ENCODE peak calls at places on chromosomes 4 and X, in nine cellular contexts. M, Q, B, U, G, T, E, C and W are unnamed samples.

GRCh38 chr4:151690164-151690856 is 70.5 kb downstream of the GATB start:
- DNase-seq in M (no peak), Q (no peak), B (no peak), U (no peak), G (no peak), T (no peak), E (no peak), C (peak), W (no peak)

GRCh38 chr4:122854444-122854843 is 27.8 kb downstream of the FGF2 start:
- DNase-seq in M (no peak), Q (no peak), B (no peak), U (no peak), G (peak), T (no peak), E (no peak), C (no peak), W (no peak)

GRCh38 chr4:2251795-2252529 is 9.9 kb downstream of the MXD4 start:
- DNase-seq in M (no peak), Q (no peak), B (peak), U (no peak), G (no peak), T (no peak), E (no peak), C (no peak), W (no peak)

GRCh38 chrX:24619647-24620046 is 27.5 kb downstream of the PCYT1B start:
- DNase-seq in M (peak), Q (no peak), B (no peak), U (no peak), G (peak), T (no peak), E (no peak), C (peak), W (peak)

GRCh38 chr4:39062094-39062493 is at the start of gene KLHL5:
- DNase-seq in M (no peak), Q (no peak), B (no peak), U (no peak), G (no peak), T (no peak), E (no peak), C (peak), W (no peak)

GRCh38 chr4:6591305-6591704 is 16.3 kb downstream of the MAN2B2 start:
- DNase-seq in M (no peak), Q (no peak), B (no peak), U (no peak), G (no peak), T (no peak), E (no peak), C (no peak), W (no peak)

GRCh38 chr4:128384091-128384520 is 96.5 kb upstream of the PGRMC2 start:
- DNase-seq in M (no peak), Q (no peak), B (no peak), U (no peak), G (no peak), T (no peak), E (no peak), C (peak), W (no peak)

GRCh38 chr4:142365386-142365785 is 480.7 kb downstream of the INPP4B start:
- DNase-seq in M (no peak), Q (no peak), B (no peak), U (no peak), G (no peak), T (no peak), E (no peak), C (peak), W (no peak)

GRCh38 chrX:43718546-43718945 is 62.4 kb downstream of the MAOA start:
- DNase-seq in M (no peak), Q (no peak), B (no peak), U (no peak), G (no peak), T (no peak), E (no peak), C (no peak), W (no peak)

GRCh38 chr4:138835833-138836521 is 179.6 kb upstream of the NOCT start:
- DNase-seq in M (peak), Q (no peak), B (no peak), U (no peak), G (no peak), T (no peak), E (no peak), C (no peak), W (no peak)

GRCh38 chrX:26557691-26558321 is 341.8 kb downstream of the MAGEB5 start:
- DNase-seq in M (no peak), Q (no peak), B (no peak), U (no peak), G (no peak), T (no peak), E (no peak), C (no peak), W (no peak)

GRCh38 chr4:76856183-76856969 is 41.6 kb downstream of the SOWAHB start:
- DNase-seq in M (peak), Q (no peak), B (no peak), U (no peak), G (no peak), T (no peak), E (no peak), C (peak), W (no peak)

GRCh38 chrX:106730385-106730784 is 3.9 kb downstream of the RNF128 start:
- DNase-seq in M (no peak), Q (no peak), B (no peak), U (no peak), G (no peak), T (no peak), E (no peak), C (no peak), W (no peak)

GRCh38 chrX:74232859-74233258 is 71.1 kb upstream of the ZCCHC13 start:
- DNase-seq in M (no peak), Q (no peak), B (no peak), U (no peak), G (no peak), T (no peak), E (no peak), C (no peak), W (no peak)

GRCh38 chrX:95505721-95506120 is 1178.9 kb upstream of the DIAPH2 start:
- DNase-seq in M (no peak), Q (no peak), B (no peak), U (no peak), G (no peak), T (no peak), E (no peak), C (no peak), W (no peak)

GRCh38 chr4:105241456-105241855 is 94.8 kb downstream of the TET2 start:
- DNase-seq in M (no peak), Q (no peak), B (no peak), U (no peak), G (peak), T (no peak), E (no peak), C (no peak), W (no peak)

GRCh38 chrX:14361430-14361829 is 167.9 kb upstream of the GLRA2 start:
- DNase-seq in M (no peak), Q (no peak), B (no peak), U (no peak), G (no peak), T (no peak), E (no peak), C (no peak), W (no peak)

GRCh38 chr4:184397516-184398163 is 76.7 kb downstream of the IRF2 start:
- DNase-seq in M (no peak), Q (no peak), B (no peak), U (no peak), G (no peak), T (no peak), E (no peak), C (no peak), W (no peak)

GRCh38 chrX:23883737-23884354 is 23.9 kb downstream of the APOO start:
- DNase-seq in M (peak), Q (no peak), B (no peak), U (no peak), G (no peak), T (no peak), E (no peak), C (peak), W (no peak)

GRCh38 chr4:152462715-152463114 is 73.2 kb downstream of the FBXW7 start:
- DNase-seq in M (no peak), Q (no peak), B (no peak), U (no peak), G (no peak), T (no peak), E (no peak), C (peak), W (no peak)

GRCh38 chrX:3449287-3449686 is 102.8 kb upstream of the MXRA5 start:
- DNase-seq in M (no peak), Q (no peak), B (no peak), U (no peak), G (no peak), T (no peak), E (no peak), C (peak), W (no peak)

GRCh38 chr4:186570193-186570996 is 15.0 kb upstream of the MTNR1A start:
- DNase-seq in M (no peak), Q (no peak), B (no peak), U (no peak), G (no peak), T (no peak), E (no peak), C (peak), W (no peak)

GRCh38 chr4:76211769-76212168 is 1.9 kb downstream of the SCARB2 start:
- DNase-seq in M (no peak), Q (no peak), B (no peak), U (no peak), G (no peak), T (no peak), E (no peak), C (no peak), W (no peak)

GRCh38 chr4:90950385-90950841 is 823.2 kb downstream of the CCSER1 start:
- DNase-seq in M (no peak), Q (no peak), B (no peak), U (no peak), G (no peak), T (no peak), E (no peak), C (no peak), W (no peak)

GRCh38 chrX:22073928-22074327 is 41.8 kb downstream of the PHEX start:
- DNase-seq in M (no peak), Q (no peak), B (no peak), U (no peak), G (no peak), T (no peak), E (no peak), C (no peak), W (no peak)

GRCh38 chr4:8144359-8144758 is 14.3 kb downstream of the ABLIM2 start:
- DNase-seq in M (no peak), Q (no peak), B (no peak), U (no peak), G (peak), T (no peak), E (no peak), C (no peak), W (no peak)

GRCh38 chr4:56681158-56681848 is at the start of gene HOPX:
- DNase-seq in M (no peak), Q (peak), B (peak), U (peak), G (no peak), T (no peak), E (peak), C (no peak), W (peak)

GRCh38 chrX:133414399-133415275 is 652 bp downstream of the GPC4 start:
- DNase-seq in M (no peak), Q (no peak), B (no peak), U (no peak), G (no peak), T (no peak), E (no peak), C (no peak), W (no peak)

GRCh38 chr4:184448828-184449227 is 25.5 kb downstream of the IRF2 start:
- DNase-seq in M (peak), Q (no peak), B (peak), U (no peak), G (peak), T (no peak), E (no peak), C (peak), W (no peak)

GRCh38 chr4:159105761-159106243 is 2.9 kb downstream of the RAPGEF2 start:
- DNase-seq in M (no peak), Q (peak), B (no peak), U (no peak), G (no peak), T (no peak), E (no peak), C (peak), W (no peak)

GRCh38 chr4:116016201-116016600 is 902.8 kb upstream of the NDST4 start:
- DNase-seq in M (no peak), Q (no peak), B (no peak), U (no peak), G (no peak), T (no peak), E (no peak), C (no peak), W (no peak)

GRCh38 chr4:94548571-94548970 is 96.8 kb downstream of the PDLIM5 start:
- DNase-seq in M (no peak), Q (no peak), B (no peak), U (no peak), G (no peak), T (no peak), E (no peak), C (peak), W (no peak)

GRCh38 chrX:107025538-107025937 is 25.5 kb upstream of the MORC4 start:
- DNase-seq in M (peak), Q (no peak), B (no peak), U (no peak), G (no peak), T (no peak), E (no peak), C (peak), W (no peak)

GRCh38 chr4:25513814-25514213 is 136.8 kb downstream of the ANAPC4 start:
- DNase-seq in M (no peak), Q (no peak), B (peak), U (no peak), G (no peak), T (no peak), E (no peak), C (no peak), W (no peak)

GRCh38 chr4:81466841-81467671 is 4.7 kb downstream of the RASGEF1B start:
- DNase-seq in M (peak), Q (peak), B (peak), U (peak), G (peak), T (peak), E (peak), C (peak), W (peak)

GRCh38 chrX:108601276-108601675 is 135.1 kb downstream of the IRS4 start:
- DNase-seq in M (no peak), Q (no peak), B (no peak), U (no peak), G (no peak), T (no peak), E (no peak), C (no peak), W (no peak)

GRCh38 chrX:131322646-131323045 is 33.5 kb upstream of the IGSF1 start:
- DNase-seq in M (no peak), Q (no peak), B (no peak), U (no peak), G (no peak), T (no peak), E (no peak), C (no peak), W (no peak)

GRCh38 chr4:150206981-150207380 is 128.7 kb downstream of the DCLK2 start:
- DNase-seq in M (no peak), Q (no peak), B (no peak), U (no peak), G (no peak), T (no peak), E (no peak), C (no peak), W (no peak)